ENCODE peak calls at places on chromosomes 13 and 19, in four cellular contexts. O is CD4-positive, alpha-beta T cell; B is esophagus squamous epithelium; Q is AG10803. T is an unnamed sample.

GRCh38 chr19:372306-372890 is 27.8 kb upstream of the MIER2 start:
- DNase-seq in Q (peak), O (no peak), B (no peak), T (no peak)

GRCh38 chr13:100330662-100331061 is 241.8 kb downstream of the PCCA start:
- DNase-seq in B (no peak), Q (no peak), O (no peak), T (no peak)

GRCh38 chr13:79909664-79910063 is 428.7 kb downstream of the NDFIP2 start:
- DNase-seq in O (no peak), Q (no peak), B (no peak), T (no peak)

GRCh38 chr13:99495478-99496321 is 5.6 kb upstream of the TM9SF2 start:
- DNase-seq in B (no peak), O (no peak), Q (no peak), T (no peak)

GRCh38 chr13:76879211-76879875 is 6.9 kb downstream of the KCTD12 start:
- DNase-seq in Q (peak), B (peak), O (peak), T (peak)

GRCh38 chr13:101202590-101202989 is 213.7 kb downstream of the NALCN start:
- DNase-seq in Q (no peak), O (no peak), B (no peak), T (no peak)

GRCh38 chr19:10270616-10271394 is at the start of gene ICAM1:
- DNase-seq in B (no peak), O (peak), Q (peak), T (peak)

GRCh38 chr19:35080613-35081170 is 34.9 kb upstream of the FXYD3 start:
- DNase-seq in B (no peak), Q (no peak), O (no peak), T (no peak)

GRCh38 chr19:35903550-35904179 is 1.3 kb downstream of the HCST start:
- DNase-seq in O (peak), B (peak), Q (peak), T (peak)

GRCh38 chr13:23701646-23702045 is 131.4 kb downstream of the TNFRSF19 start:
- DNase-seq in B (no peak), O (no peak), Q (peak), T (no peak)

GRCh38 chr13:78256479-78256878 is 337.8 kb upstream of the EDNRB start:
- DNase-seq in B (no peak), Q (no peak), O (no peak), T (no peak)

GRCh38 chr19:6088677-6089063 is 21.6 kb downstream of the RFX2 start:
- DNase-seq in O (no peak), Q (no peak), B (no peak), T (no peak)

GRCh38 chr19:6086081-6086858 is 24.0 kb downstream of the RFX2 start:
- DNase-seq in O (no peak), Q (peak), B (no peak), T (no peak)

GRCh38 chr19:6090634-6091033 is 19.7 kb downstream of the RFX2 start:
- DNase-seq in Q (no peak), O (no peak), B (no peak), T (no peak)

GRCh38 chr19:6087074-6087506 is 23.2 kb downstream of the RFX2 start:
- DNase-seq in B (no peak), O (no peak), Q (no peak), T (peak)

GRCh38 chr19:6084821-6085220 is 25.5 kb downstream of the RFX2 start:
- DNase-seq in O (no peak), Q (no peak), B (no peak), T (no peak)
- TF ChIP-seq CTCF in O (no peak), Q (no peak), B (no peak), T (no peak)

DNA sequence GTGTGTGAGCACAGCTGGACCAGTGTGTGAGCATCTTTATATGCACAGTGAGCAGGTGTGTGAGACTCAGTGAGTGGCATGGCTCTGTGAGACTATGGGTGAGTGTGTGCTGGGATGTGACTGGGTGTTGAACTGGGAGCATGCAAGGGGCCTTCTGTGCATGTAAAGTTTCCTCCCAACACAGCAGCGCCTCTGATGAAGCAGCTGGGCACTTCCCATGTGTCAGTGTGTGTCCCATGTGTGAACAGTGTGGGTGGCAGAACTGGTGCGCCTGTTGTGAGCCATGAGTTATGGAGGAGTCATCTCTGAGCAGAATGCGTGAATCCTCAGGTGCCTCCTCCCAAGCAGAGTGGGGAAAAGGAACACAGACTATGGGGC is 24.1 kb downstream of the LGALS16 start:
- DNase-seq in Q (no peak), O (no peak), B (no peak), T (peak)
- TF ChIP-seq CTCF in Q (no peak), O (no peak), B (no peak), T (no peak)

DNA sequence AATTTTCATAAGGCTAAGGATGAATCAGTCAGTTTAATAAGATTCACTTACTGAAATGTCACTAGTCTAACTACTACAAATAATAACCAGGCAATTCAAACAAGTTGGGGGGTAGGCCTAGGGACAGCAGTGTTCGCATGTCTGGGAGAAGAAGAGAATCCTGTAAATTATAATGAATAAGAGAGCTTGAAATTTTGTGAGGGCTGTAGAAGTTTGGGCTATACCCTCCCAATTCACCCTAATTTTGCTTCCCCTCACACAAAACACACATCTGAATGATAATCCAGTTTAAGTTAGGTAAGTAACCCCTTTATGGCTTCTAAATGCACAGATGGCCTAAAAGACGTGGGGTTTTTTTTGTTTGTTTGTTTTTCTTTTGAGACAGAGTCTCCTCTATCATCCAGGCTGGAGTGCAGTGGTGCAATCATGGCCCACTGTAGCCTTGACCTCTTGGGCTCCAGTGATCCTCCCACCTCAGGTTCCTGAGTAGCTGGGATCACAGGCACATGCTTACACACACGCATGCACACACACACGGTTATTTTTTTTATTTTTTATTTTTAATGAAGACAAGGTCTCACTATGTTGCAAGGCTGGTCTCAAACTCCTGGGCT is 69.9 kb downstream of the TBC1D4 start:
- DNase-seq in B (no peak), Q (no peak), O (no peak), T (no peak)
- TF ChIP-seq CTCF in B (no peak), Q (no peak), O (no peak), T (no peak)

DNA sequence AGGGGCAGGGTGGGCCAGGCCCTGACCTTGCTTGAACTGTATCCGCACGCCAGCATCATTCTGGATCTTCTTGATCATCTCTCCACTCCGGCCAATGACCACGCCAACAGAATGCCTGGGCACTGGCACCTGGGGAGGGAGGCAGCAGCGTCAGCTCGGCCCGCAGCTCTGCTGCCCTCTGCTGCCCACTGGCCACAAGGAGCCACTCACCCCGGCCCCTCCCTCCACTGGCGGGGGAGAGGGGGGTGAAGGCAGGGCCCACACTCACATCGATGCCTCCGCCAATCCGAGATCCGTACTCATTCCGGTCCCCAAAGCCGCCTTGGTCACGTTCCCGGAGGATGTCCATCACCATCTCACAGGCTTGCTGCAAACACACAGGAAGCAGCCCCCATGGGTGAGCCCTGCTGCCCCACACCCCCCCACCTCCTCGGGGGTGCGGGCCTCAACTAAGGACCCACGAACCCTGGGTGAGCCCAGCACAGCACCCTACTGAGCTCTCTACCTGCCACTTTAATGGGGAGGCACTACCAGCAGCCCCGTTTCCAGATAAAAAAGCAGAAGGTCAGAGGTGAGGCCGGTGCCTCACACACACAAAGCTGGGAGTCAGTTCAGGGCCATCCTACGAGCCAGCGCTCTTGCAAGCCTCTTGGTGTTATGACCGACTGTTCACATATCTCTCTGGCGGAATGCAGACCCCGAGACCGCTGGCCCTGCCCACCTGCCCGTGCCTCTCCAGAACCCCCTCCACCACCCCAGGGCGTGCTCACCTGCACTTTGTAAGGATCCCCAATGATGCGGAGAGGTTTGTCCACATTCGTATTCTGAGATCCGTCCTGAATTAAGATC is 6.7 kb downstream of the KHSRP start:
- DNase-seq in O (no peak), Q (peak), B (no peak), T (no peak)
- TF ChIP-seq CTCF in O (no peak), Q (peak), B (no peak), T (no peak)

DNA sequence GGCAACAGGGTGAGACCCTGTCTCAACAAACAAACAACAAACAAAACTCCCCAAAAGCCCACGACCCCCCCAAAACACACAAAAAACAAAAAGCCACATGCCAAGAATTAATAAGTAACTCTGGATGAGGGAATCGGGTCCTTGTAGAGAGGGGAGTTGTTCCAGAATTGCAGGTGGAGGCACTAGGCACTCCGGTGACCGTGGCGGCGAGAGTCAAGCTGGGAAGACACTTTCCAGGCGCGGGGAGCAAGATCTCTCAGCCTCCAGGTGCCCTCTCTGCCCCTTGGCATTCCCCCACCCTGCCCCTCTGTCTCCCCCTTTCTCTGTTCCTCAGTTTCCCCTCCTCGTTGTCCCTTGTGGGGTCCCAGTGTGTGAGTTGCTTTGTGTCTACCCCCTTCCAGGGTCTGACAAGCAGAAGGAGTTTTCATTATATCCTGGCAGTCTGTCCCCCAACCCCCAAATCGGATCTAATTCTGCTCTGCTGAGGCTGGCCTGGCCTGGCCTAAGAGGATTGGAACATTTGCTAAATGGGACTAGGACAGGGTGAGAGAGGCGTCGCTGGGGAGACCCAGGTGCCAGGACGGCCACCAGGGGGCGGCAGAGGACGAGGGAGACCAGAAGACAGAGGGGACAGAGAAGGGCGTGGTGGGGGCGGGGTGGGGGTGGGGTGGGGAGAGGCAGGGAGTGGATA is 8.3 kb upstream of the CRX start:
- DNase-seq in O (peak), Q (peak), B (no peak), T (peak)
- TF ChIP-seq CTCF in O (peak), Q (peak), B (peak), T (peak)

GRCh38 chr19:15195381-15195964 is 5.3 kb downstream of the NOTCH3 start:
- DNase-seq in Q (peak), B (no peak), O (no peak), T (no peak)
- TF ChIP-seq CTCF in Q (no peak), B (peak), O (no peak), T (peak)

GRCh38 chr13:21676611-21677021 is 5.7 kb downstream of the FGF9 start:
- DNase-seq in B (no peak), O (no peak), Q (no peak), T (no peak)
- TF ChIP-seq CTCF in B (no peak), O (no peak), Q (no peak), T (no peak)

GRCh38 chr13:74084375-74084902 is 49.8 kb downstream of the KLF12 start:
- DNase-seq in O (no peak), Q (no peak), B (no peak), T (no peak)
- TF ChIP-seq CTCF in O (no peak), Q (no peak), B (no peak), T (no peak)

GRCh38 chr13:70333752-70334151 is 225.5 kb upstream of the KLHL1 start:
- DNase-seq in Q (no peak), O (no peak), B (no peak), T (no peak)

GRCh38 chr13:70338608-70339007 is 230.4 kb upstream of the KLHL1 start:
- DNase-seq in Q (no peak), B (no peak), O (no peak), T (no peak)

GRCh38 chr13:70339738-70340137 is 231.5 kb upstream of the KLHL1 start:
- DNase-seq in O (no peak), B (no peak), Q (no peak), T (no peak)
- TF ChIP-seq CTCF in O (no peak), B (no peak), Q (no peak), T (no peak)

GRCh38 chr19:50607874-50608785 is 31.6 kb downstream of the SYT3 start:
- DNase-seq in B (no peak), Q (peak), O (peak), T (peak)
- TF ChIP-seq CTCF in B (no peak), Q (peak), O (no peak), T (no peak)